ENCODE peak calls at places on chromosomes 13 and 19, in eight cellular contexts. One of them, this sample, is unnamed.

GRCh38 chr19:8615813-8616596 is 5.5 kb upstream of the ADAMTS10 start:
- DNase-seq in sigmoid colon: peak; percentile 77
- DNase-seq in suprapubic skin: peak; percentile 83
- DNase-seq in endothelial cell of umbilical vein: peak; percentile 43
- DNase-seq in GM12878: no peak
- DNase-seq in stomach: peak; percentile 45
- DNase-seq in transverse colon: peak; percentile 44
- DNase-seq in spleen: peak; percentile 88
- DNase-seq in this sample: no peak

GRCh38 chr19:30387311-30388115 is 15.3 kb downstream of the ZNF536 start:
- DNase-seq in suprapubic skin: no peak
- DNase-seq in stomach: no peak
- DNase-seq in transverse colon: no peak
- DNase-seq in sigmoid colon: no peak
- DNase-seq in endothelial cell of umbilical vein: no peak
- DNase-seq in GM12878: no peak
- DNase-seq in spleen: no peak
- DNase-seq in this sample: no peak

GRCh38 chr13:49560270-49561063 is 24.9 kb downstream of the RCBTB1 start:
- DNase-seq in spleen: no peak
- DNase-seq in suprapubic skin: no peak
- DNase-seq in transverse colon: peak; percentile 15
- DNase-seq in GM12878: no peak
- DNase-seq in endothelial cell of umbilical vein: no peak
- DNase-seq in sigmoid colon: no peak
- DNase-seq in stomach: peak; percentile 74
- DNase-seq in this sample: peak; percentile 73

GRCh38 chr13:60229708-60230272 is 66.1 kb upstream of the DIAPH3 start:
- DNase-seq in spleen: no peak
- DNase-seq in suprapubic skin: no peak
- DNase-seq in endothelial cell of umbilical vein: no peak
- DNase-seq in stomach: no peak
- DNase-seq in transverse colon: no peak
- DNase-seq in GM12878: no peak
- DNase-seq in sigmoid colon: no peak
- DNase-seq in this sample: no peak

GRCh38 chr13:40074338-40074737 is 418.9 kb downstream of the COG6 start:
- DNase-seq in stomach: no peak
- DNase-seq in GM12878: no peak
- DNase-seq in transverse colon: no peak
- DNase-seq in endothelial cell of umbilical vein: no peak
- DNase-seq in sigmoid colon: no peak
- DNase-seq in suprapubic skin: no peak
- DNase-seq in spleen: no peak
- DNase-seq in this sample: no peak

GRCh38 chr13:40408602-40409001 is 257.8 kb downstream of the FOXO1 start:
- DNase-seq in sigmoid colon: no peak
- DNase-seq in transverse colon: no peak
- DNase-seq in suprapubic skin: no peak
- DNase-seq in endothelial cell of umbilical vein: peak; percentile 13
- DNase-seq in spleen: no peak
- DNase-seq in stomach: no peak
- DNase-seq in GM12878: no peak
- DNase-seq in this sample: no peak

GRCh38 chr13:87671031-87671823 is at the start of gene SLITRK5:
- DNase-seq in sigmoid colon: peak; percentile 80
- DNase-seq in spleen: peak; percentile 89
- DNase-seq in transverse colon: peak; percentile 69
- DNase-seq in suprapubic skin: peak; percentile 83
- DNase-seq in endothelial cell of umbilical vein: peak; percentile 52
- DNase-seq in GM12878: no peak
- DNase-seq in stomach: peak; percentile 70
- DNase-seq in this sample: peak; percentile 69

GRCh38 chr19:5828661-5829566 is 10.6 kb downstream of the FUT6 start:
- DNase-seq in transverse colon: peak; percentile 58
- DNase-seq in sigmoid colon: peak; percentile 93
- DNase-seq in spleen: no peak
- DNase-seq in GM12878: no peak
- DNase-seq in suprapubic skin: no peak
- DNase-seq in stomach: peak; percentile 55
- DNase-seq in endothelial cell of umbilical vein: peak; percentile 16
- DNase-seq in this sample: no peak

GRCh38 chr13:27839809-27840467 is 47.7 kb downstream of the GSX1 start:
- DNase-seq in GM12878: no peak
- DNase-seq in transverse colon: no peak
- DNase-seq in sigmoid colon: no peak
- DNase-seq in endothelial cell of umbilical vein: no peak
- DNase-seq in stomach: no peak
- DNase-seq in spleen: no peak
- DNase-seq in suprapubic skin: no peak
- DNase-seq in this sample: no peak

GRCh38 chr19:51986309-51987291 is at the start of gene ZNF350:
- DNase-seq in spleen: peak; percentile 96
- DNase-seq in suprapubic skin: peak; percentile 93
- DNase-seq in transverse colon: peak; percentile 97
- DNase-seq in stomach: peak; percentile 95
- DNase-seq in sigmoid colon: peak; percentile 94
- DNase-seq in GM12878: peak; percentile 84
- DNase-seq in endothelial cell of umbilical vein: peak; percentile 95
- DNase-seq in this sample: peak; percentile 98
- H3K4me1 ChIP-seq in spleen: peaks cover 16% of the 10 kb centered on the region
- H3K4me1 ChIP-seq in suprapubic skin: peaks cover 19% of the 10 kb centered on the region
- H3K4me1 ChIP-seq in transverse colon: no peaks in the 10 kb centered on the region
- H3K4me1 ChIP-seq in stomach: peaks cover 19% of the 10 kb centered on the region
- H3K4me1 ChIP-seq in sigmoid colon: peaks cover 17% of the 10 kb centered on the region
- H3K4me1 ChIP-seq in GM12878: no peaks in the 10 kb centered on the region
- H3K4me1 ChIP-seq in endothelial cell of umbilical vein: peaks cover 2% of the 10 kb centered on the region
- H3K4me1 ChIP-seq in this sample: no peaks in the 10 kb centered on the region

GRCh38 chr19:50500060-50500752 is 10.8 kb downstream of the JOSD2 start:
- DNase-seq in spleen: peak; percentile 70
- DNase-seq in sigmoid colon: no peak
- DNase-seq in GM12878: no peak
- DNase-seq in suprapubic skin: no peak
- DNase-seq in endothelial cell of umbilical vein: no peak
- DNase-seq in transverse colon: no peak
- DNase-seq in stomach: no peak
- DNase-seq in this sample: no peak
- TF ChIP-seq POLR2A in spleen: no peak
- TF ChIP-seq POLR2A in sigmoid colon: no peak
- TF ChIP-seq POLR2A in GM12878: no peak
- TF ChIP-seq POLR2A in suprapubic skin: no peak
- TF ChIP-seq POLR2A in endothelial cell of umbilical vein: no peak
- TF ChIP-seq POLR2A in transverse colon: no peak
- TF ChIP-seq POLR2A in stomach: no peak
- TF ChIP-seq POLR2A in this sample: no peak

DNA sequence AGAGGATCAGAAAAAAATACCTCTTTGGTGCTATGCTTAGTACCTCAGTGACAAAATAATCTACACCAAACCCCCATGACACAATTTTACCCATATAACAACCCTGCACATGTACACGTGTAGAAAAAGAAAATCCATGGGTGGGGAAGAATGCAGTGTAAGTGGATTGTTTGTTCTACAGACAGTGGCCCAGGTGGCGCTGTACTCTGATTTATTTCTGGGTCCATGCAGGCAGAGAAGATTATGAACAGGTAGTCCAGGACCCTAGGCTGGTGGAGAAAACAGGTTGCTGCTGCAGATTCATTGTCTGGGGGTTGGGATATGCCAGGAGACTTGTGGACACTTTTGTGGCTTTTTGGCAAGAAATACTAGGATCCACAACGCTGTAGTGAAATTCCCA is 9.1 kb downstream of the ZNF100 start:
- DNase-seq in stomach: no peak
- DNase-seq in sigmoid colon: no peak
- DNase-seq in transverse colon: no peak
- DNase-seq in endothelial cell of umbilical vein: no peak
- DNase-seq in spleen: no peak
- DNase-seq in suprapubic skin: no peak
- DNase-seq in GM12878: no peak
- DNase-seq in this sample: no peak
- TF ChIP-seq POLR2AphosphoS5 in stomach: no peak
- TF ChIP-seq POLR2AphosphoS5 in sigmoid colon: no peak
- TF ChIP-seq POLR2AphosphoS5 in transverse colon: no peak
- TF ChIP-seq POLR2AphosphoS5 in endothelial cell of umbilical vein: no peak
- TF ChIP-seq POLR2AphosphoS5 in spleen: no peak
- TF ChIP-seq POLR2AphosphoS5 in suprapubic skin: no peak
- TF ChIP-seq POLR2AphosphoS5 in GM12878: no peak
- TF ChIP-seq POLR2AphosphoS5 in this sample: no peak

DNA sequence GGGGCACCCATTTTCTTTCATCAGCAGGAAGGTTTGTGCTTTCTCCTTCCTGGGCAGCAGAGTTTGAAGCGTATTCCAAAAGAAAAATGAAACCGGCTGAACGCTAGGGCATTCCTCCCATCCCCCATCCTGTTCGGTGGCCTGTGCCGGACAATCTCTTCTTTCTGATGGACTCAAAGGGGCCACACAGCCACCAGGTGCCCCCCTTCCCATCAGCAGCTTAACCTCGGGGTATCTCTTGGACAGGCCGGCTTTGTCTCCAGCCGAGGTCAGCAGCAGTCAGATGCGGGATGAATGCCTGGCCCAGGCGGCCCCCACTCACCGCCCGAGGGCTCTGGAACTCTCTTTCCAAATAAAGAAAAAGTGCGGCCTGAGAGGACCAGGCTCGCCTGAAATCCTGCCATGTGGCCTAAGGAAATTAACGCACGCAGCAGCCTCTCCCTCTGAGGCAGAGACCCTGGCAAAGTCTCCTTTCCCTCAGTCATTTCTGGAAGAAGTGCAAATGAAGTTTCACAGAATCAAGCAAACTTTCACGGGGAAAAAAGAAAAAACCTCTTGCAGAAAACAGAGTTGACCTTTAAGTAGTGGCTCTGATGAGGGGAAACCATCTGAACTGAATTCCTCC is 67.8 kb downstream of the RASA3 start:
- DNase-seq in GM12878: no peak
- DNase-seq in spleen: peak; percentile 79
- DNase-seq in stomach: peak; percentile 51
- DNase-seq in suprapubic skin: peak; percentile 80
- DNase-seq in endothelial cell of umbilical vein: peak; percentile 41
- DNase-seq in sigmoid colon: peak; percentile 79
- DNase-seq in transverse colon: peak; percentile 40
- DNase-seq in this sample: peak; percentile 36
- H3K4me1 ChIP-seq in GM12878: peaks cover 52% of the 10 kb centered on the region
- H3K4me1 ChIP-seq in spleen: peaks cover 73% of the 10 kb centered on the region
- H3K4me1 ChIP-seq in stomach: peaks cover 67% of the 10 kb centered on the region
- H3K4me1 ChIP-seq in suprapubic skin: peaks cover 75% of the 10 kb centered on the region
- H3K4me1 ChIP-seq in endothelial cell of umbilical vein: peaks cover 51% of the 10 kb centered on the region
- H3K4me1 ChIP-seq in sigmoid colon: peaks cover 78% of the 10 kb centered on the region
- H3K4me1 ChIP-seq in transverse colon: peaks cover 49% of the 10 kb centered on the region
- H3K4me1 ChIP-seq in this sample: peaks cover 7% of the 10 kb centered on the region

GRCh38 chr19:48487944-48488343 is 18.8 kb downstream of the CYTH2 start:
- DNase-seq in sigmoid colon: no peak
- DNase-seq in endothelial cell of umbilical vein: peak; percentile 60
- DNase-seq in suprapubic skin: no peak
- DNase-seq in stomach: peak; percentile 88
- DNase-seq in GM12878: no peak
- DNase-seq in transverse colon: peak; percentile 83
- DNase-seq in spleen: no peak
- DNase-seq in this sample: peak; percentile 90
- TF ChIP-seq POLR2A in sigmoid colon: no peak
- TF ChIP-seq POLR2A in endothelial cell of umbilical vein: no peak
- TF ChIP-seq POLR2A in suprapubic skin: no peak
- TF ChIP-seq POLR2A in stomach: no peak
- TF ChIP-seq POLR2A in GM12878: no peak
- TF ChIP-seq POLR2A in transverse colon: no peak
- TF ChIP-seq POLR2A in spleen: no peak
- TF ChIP-seq POLR2A in this sample: no peak

DNA sequence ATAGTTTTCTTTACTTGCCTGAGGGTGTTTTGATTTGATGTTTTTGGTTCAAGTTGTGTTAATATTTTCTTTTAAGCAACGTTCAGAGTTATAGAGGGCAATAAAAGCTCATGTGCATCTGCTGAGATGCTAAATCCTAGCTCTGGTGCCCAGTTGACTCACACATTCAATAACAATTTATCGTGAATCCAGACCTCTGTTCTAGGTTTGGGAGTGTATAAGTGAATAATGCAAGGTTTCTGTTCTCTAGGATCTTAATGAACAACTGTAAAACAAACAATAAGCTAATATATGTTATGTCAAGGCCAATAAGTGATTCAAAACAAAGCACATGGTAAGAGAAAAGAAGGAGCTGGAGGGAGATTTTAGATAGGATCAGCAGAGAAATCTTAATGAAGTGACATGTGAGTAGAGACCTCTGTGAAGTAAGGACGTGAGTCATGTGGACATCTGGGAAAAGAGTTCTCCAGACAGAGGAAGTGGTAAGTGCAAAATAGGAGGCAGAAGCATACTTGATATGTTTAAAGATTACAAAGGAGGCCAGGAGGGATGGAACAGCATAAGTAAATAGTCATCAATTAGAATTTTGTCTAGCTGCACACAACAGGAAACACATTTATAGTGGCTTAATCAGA is 278.4 kb upstream of the HTR2A start:
- DNase-seq in endothelial cell of umbilical vein: no peak
- DNase-seq in transverse colon: no peak
- DNase-seq in suprapubic skin: no peak
- DNase-seq in sigmoid colon: no peak
- DNase-seq in spleen: no peak
- DNase-seq in GM12878: no peak
- DNase-seq in stomach: no peak
- DNase-seq in this sample: no peak
- TF ChIP-seq POLR2AphosphoS5 in endothelial cell of umbilical vein: no peak
- TF ChIP-seq POLR2AphosphoS5 in transverse colon: no peak
- TF ChIP-seq POLR2AphosphoS5 in suprapubic skin: no peak
- TF ChIP-seq POLR2AphosphoS5 in sigmoid colon: no peak
- TF ChIP-seq POLR2AphosphoS5 in spleen: no peak
- TF ChIP-seq POLR2AphosphoS5 in GM12878: no peak
- TF ChIP-seq POLR2AphosphoS5 in stomach: no peak
- TF ChIP-seq POLR2AphosphoS5 in this sample: no peak